ENCODE peak calls at places on chromosome 14, in ten cellular contexts. J, R, V, S, H, G, F, B, N and K are unnamed samples.

GRCh38 chr14:105537580-105538474 is 11.4 kb downstream of the TMEM121 start:
- DNase-seq in J (peak; percentile 81), R (no peak), V (no peak), S (peak; percentile 28), H (no peak), G (peak; percentile 75), F (peak; percentile 46), B (peak; percentile 80), N (peak; percentile 55), K (peak; percentile 51)

GRCh38 chr14:61812347-61813100 is 50.3 kb downstream of the SNAPC1 start:
- DNase-seq in J (peak; percentile 22), R (no peak), V (no peak), S (no peak), H (no peak), G (peak; percentile 29), F (peak; percentile 17), B (peak; percentile 26), N (no peak), K (no peak)

GRCh38 chr14:71103662-71104484 is 196.6 kb downstream of the PCNX1 start:
- DNase-seq in J (peak; percentile 46), R (peak; percentile 59), V (peak; percentile 59), S (no peak), H (peak; percentile 79), G (peak; percentile 23), F (peak; percentile 50), B (no peak), N (peak; percentile 78), K (no peak)

GRCh38 chr14:22748691-22749090 is 17.8 kb upstream of the OXA1L start:
- DNase-seq in J (no peak), R (no peak), V (no peak), S (no peak), H (no peak), G (no peak), F (no peak), B (no peak), N (no peak), K (no peak)

GRCh38 chr14:83706555-83706954 is 1823.4 kb upstream of the FLRT2 start:
- DNase-seq in J (no peak), R (no peak), V (peak; percentile 15), S (no peak), H (peak; percentile 32), G (no peak), F (peak; percentile 20), B (no peak), N (no peak), K (no peak)

GRCh38 chr14:102825307-102826095 is 48.3 kb downstream of the TRAF3 start:
- DNase-seq in J (no peak), R (no peak), V (no peak), S (no peak), H (no peak), G (no peak), F (no peak), B (no peak), N (no peak), K (no peak)

GRCh38 chr14:33699300-33699699 is 251.6 kb downstream of the EGLN3 start:
- DNase-seq in J (no peak), R (no peak), V (no peak), S (no peak), H (no peak), G (no peak), F (no peak), B (no peak), N (no peak), K (no peak)

GRCh38 chr14:94192534-94192933 is 18.4 kb downstream of the PPP4R4 start:
- DNase-seq in J (no peak), R (no peak), V (no peak), S (no peak), H (no peak), G (no peak), F (no peak), B (no peak), N (no peak), K (no peak)

GRCh38 chr14:21428930-21429329 is 27.0 kb downstream of the CHD8 start:
- DNase-seq in J (no peak), R (no peak), V (no peak), S (no peak), H (no peak), G (no peak), F (peak; percentile 59), B (no peak), N (peak; percentile 6), K (no peak)

GRCh38 chr14:99519931-99520421 is 38.8 kb downstream of the CCNK start:
- DNase-seq in J (no peak), R (no peak), V (no peak), S (no peak), H (no peak), G (no peak), F (no peak), B (no peak), N (no peak), K (no peak)